ENCODE peak calls at places on chromosomes 6 and 20, in nine cellular contexts. X is endothelial cell of umbilical vein, J is cardiac muscle cell, D is lower lobe of right lung, V is brain microvascular endothelial cell, Y is IMR-90, B is ovary, R is bronchial epithelial cell, H is GM12878. C is an unnamed sample. For H3K36me3, the result is how much of the 10 kb centered on the place peaks cover.

GRCh38 chr6:47836639-47837038 is 54.8 kb downstream of the OPN5 start:
- DNase-seq in X (no peak), J (no peak), D (no peak), V (no peak), Y (no peak), B (no peak), R (no peak), H (no peak), C (peak)

GRCh38 chr6:157107915-157108651 is 215.2 kb downstream of the TMEM242 start:
- DNase-seq in X (peak), J (no peak), D (no peak), V (peak), Y (peak), B (no peak), R (peak), H (no peak), C (no peak)

GRCh38 chr6:5624256-5624655 is 362.9 kb downstream of the FARS2 start:
- DNase-seq in X (no peak), J (no peak), D (no peak), V (no peak), Y (no peak), B (no peak), R (no peak), H (no peak), C (no peak)

GRCh38 chr6:62445521-62445920 is 159.5 kb upstream of the KHDRBS2 start:
- DNase-seq in X (no peak), J (no peak), D (no peak), V (no peak), Y (no peak), B (no peak), R (no peak), H (no peak), C (no peak)

GRCh38 chr20:33188421-33188820 is 20.5 kb downstream of the BPIFA2 start:
- DNase-seq in X (no peak), J (no peak), D (no peak), V (no peak), Y (no peak), B (no peak), R (no peak), H (no peak), C (no peak)

GRCh38 chr20:4470375-4470774 is 251.3 kb upstream of the PRND start:
- DNase-seq in X (no peak), J (no peak), D (no peak), V (no peak), Y (peak), B (no peak), R (peak), H (no peak), C (no peak)

GRCh38 chr20:62378215-62378614 is 8.7 kb upstream of the RPS21 start:
- DNase-seq in X (no peak), J (no peak), D (no peak), V (no peak), Y (no peak), B (no peak), R (peak), H (no peak), C (no peak)

GRCh38 chr6:162778603-162779002 is 50.8 kb downstream of the PACRG start:
- DNase-seq in X (no peak), J (no peak), D (no peak), V (no peak), Y (no peak), B (no peak), R (no peak), H (no peak), C (no peak)

GRCh38 chr20:39700527-39700926 is 738.4 kb downstream of the DHX35 start:
- DNase-seq in X (no peak), J (no peak), D (no peak), V (no peak), Y (no peak), B (no peak), R (no peak), H (no peak), C (no peak)

GRCh38 chr20:45969712-45970634 is 2.0 kb downstream of the ZNF335 start:
- DNase-seq in X (peak), J (peak), D (no peak), V (peak), Y (peak), B (no peak), R (peak), H (no peak), C (no peak)

GRCh38 chr6:69917834-69918233 is 51.5 kb downstream of the COL19A1 start:
- DNase-seq in X (no peak), J (no peak), D (no peak), V (peak), Y (peak), B (no peak), R (peak), H (peak), C (no peak)

GRCh38 chr20:38674178-38675133 is 49.8 kb upstream of the SLC32A1 start:
- DNase-seq in X (peak), J (peak), D (no peak), V (peak), Y (peak), B (peak), R (peak), H (no peak), C (peak)

GRCh38 chr6:42569102-42570028 is 5.5 kb downstream of the UBR2 start:
- DNase-seq in X (peak), J (no peak), D (no peak), V (peak), Y (peak), B (no peak), R (peak), H (no peak), C (no peak)

GRCh38 chr20:45962031-45962755 is 9.8 kb downstream of the ZNF335 start:
- DNase-seq in X (no peak), J (no peak), D (peak), V (no peak), Y (no peak), B (no peak), R (no peak), H (no peak), C (no peak)

GRCh38 chr6:18115356-18115755 is 7.1 kb downstream of the NHLRC1 start:
- DNase-seq in X (no peak), J (no peak), D (no peak), V (no peak), Y (no peak), B (no peak), R (peak), H (no peak), C (no peak)

GRCh38 chr6:118869350-118869749 is 24.6 kb upstream of the ASF1A start:
- DNase-seq in X (no peak), J (no peak), D (no peak), V (no peak), Y (peak), B (no peak), R (peak), H (no peak), C (no peak)

GRCh38 chr20:34675561-34675960 is 1.3 kb downstream of the PIGU start:
- DNase-seq in X (no peak), J (no peak), D (no peak), V (no peak), Y (no peak), B (no peak), R (no peak), H (no peak), C (no peak)

GRCh38 chr6:82843291-82843885 is 222.3 kb downstream of the UBE3D start:
- DNase-seq in X (no peak), J (no peak), D (no peak), V (no peak), Y (peak), B (no peak), R (no peak), H (no peak), C (no peak)

GRCh38 chr20:16701296-16701695 is 28.5 kb upstream of the SNRPB2 start:
- DNase-seq in X (peak), J (peak), D (no peak), V (no peak), Y (no peak), B (no peak), R (peak), H (no peak), C (no peak)

GRCh38 chr20:44886276-44886671 is 769 bp downstream of the YWHAB start:
- DNase-seq in X (peak), J (no peak), D (no peak), V (no peak), Y (no peak), B (no peak), R (no peak), H (no peak), C (no peak)

GRCh38 chr6:137793805-137794508 is 73.1 kb upstream of the TNFAIP3 start:
- DNase-seq in X (no peak), J (no peak), D (no peak), V (no peak), Y (no peak), B (no peak), R (no peak), H (no peak), C (no peak)

GRCh38 chr6:155333414-155333813 is 19.1 kb upstream of the TFB1M start:
- DNase-seq in X (no peak), J (no peak), D (no peak), V (no peak), Y (no peak), B (no peak), R (no peak), H (peak), C (no peak)

GRCh38 chr20:44097521-44098255 is 89.3 kb downstream of the JPH2 start:
- DNase-seq in X (no peak), J (no peak), D (no peak), V (no peak), Y (peak), B (no peak), R (peak), H (no peak), C (no peak)

GRCh38 chr6:5318617-5319016 is 57.3 kb downstream of the FARS2 start:
- DNase-seq in X (no peak), J (no peak), D (no peak), V (no peak), Y (no peak), B (no peak), R (no peak), H (no peak), C (no peak)

GRCh38 chr20:34708621-34709043 is 4.5 kb downstream of the TP53INP2 start:
- DNase-seq in X (peak), J (peak), D (peak), V (no peak), Y (peak), B (peak), R (no peak), H (no peak), C (no peak)

GRCh38 chr20:43570496-43570895 is 11.7 kb downstream of the SGK2 start:
- DNase-seq in X (no peak), J (no peak), D (no peak), V (no peak), Y (no peak), B (no peak), R (no peak), H (no peak), C (no peak)

GRCh38 chr6:160457843-160458242 is 109.7 kb downstream of the SLC22A3 start:
- DNase-seq in X (no peak), J (no peak), D (no peak), V (no peak), Y (no peak), B (no peak), R (no peak), H (no peak), C (no peak)

GRCh38 chr20:20761302-20761701 is 48.9 kb upstream of the RALGAPA2 start:
- DNase-seq in X (peak), J (no peak), D (no peak), V (no peak), Y (no peak), B (no peak), R (no peak), H (no peak), C (no peak)

GRCh38 chr20:59007758-59008511 is 881 bp upstream of the CTSZ start:
- DNase-seq in X (no peak), J (no peak), D (peak), V (no peak), Y (no peak), B (no peak), R (no peak), H (peak), C (peak)

GRCh38 chr6:145546265-145546664 is 189.1 kb downstream of the EPM2A start:
- DNase-seq in X (no peak), J (no peak), D (no peak), V (no peak), Y (no peak), B (no peak), R (no peak), H (no peak), C (no peak)

GRCh38 chr6:53107091-53107490 is 41.5 kb downstream of the GCM1 start:
- DNase-seq in X (no peak), J (no peak), D (no peak), V (no peak), Y (peak), B (no peak), R (peak), H (no peak), C (no peak)

GRCh38 chr6:2684059-2684749 is 66.5 kb downstream of the MYLK4 start:
- DNase-seq in X (peak), J (no peak), D (no peak), V (peak), Y (peak), B (no peak), R (peak), H (no peak), C (no peak)

GRCh38 chr6:42450314-42451145 is 1.2 kb downstream of the TRERF1 start:
- DNase-seq in X (no peak), J (peak), D (no peak), V (no peak), Y (peak), B (peak), R (peak), H (no peak), C (peak)

GRCh38 chr6:113299526-113299925 is 557.6 kb upstream of the MARCKS start:
- DNase-seq in X (no peak), J (no peak), D (no peak), V (no peak), Y (peak), B (no peak), R (no peak), H (no peak), C (no peak)

GRCh38 chr20:24989162-24989561 is 3.4 kb downstream of the APMAP start:
- DNase-seq in X (no peak), J (no peak), D (no peak), V (no peak), Y (no peak), B (no peak), R (no peak), H (no peak), C (no peak)

GRCh38 chr6:47288245-47289090 is 21.2 kb downstream of the TNFRSF21 start:
- DNase-seq in X (no peak), J (no peak), D (no peak), V (no peak), Y (no peak), B (no peak), R (no peak), H (no peak), C (no peak)

GRCh38 chr6:56539503-56540105 is 103.1 kb downstream of the DST start:
- DNase-seq in X (peak), J (no peak), D (no peak), V (no peak), Y (no peak), B (no peak), R (no peak), H (no peak), C (no peak)

GRCh38 chr6:40020166-40020565 is 85.9 kb upstream of the MOCS1 start:
- DNase-seq in X (no peak), J (no peak), D (no peak), V (no peak), Y (no peak), B (no peak), R (no peak), H (no peak), C (no peak)

GRCh38 chr20:59937150-59937549 is 3.0 kb downstream of the PPP1R3D start:
- DNase-seq in X (no peak), J (no peak), D (no peak), V (no peak), Y (no peak), B (no peak), R (no peak), H (no peak), C (no peak)

DNA sequence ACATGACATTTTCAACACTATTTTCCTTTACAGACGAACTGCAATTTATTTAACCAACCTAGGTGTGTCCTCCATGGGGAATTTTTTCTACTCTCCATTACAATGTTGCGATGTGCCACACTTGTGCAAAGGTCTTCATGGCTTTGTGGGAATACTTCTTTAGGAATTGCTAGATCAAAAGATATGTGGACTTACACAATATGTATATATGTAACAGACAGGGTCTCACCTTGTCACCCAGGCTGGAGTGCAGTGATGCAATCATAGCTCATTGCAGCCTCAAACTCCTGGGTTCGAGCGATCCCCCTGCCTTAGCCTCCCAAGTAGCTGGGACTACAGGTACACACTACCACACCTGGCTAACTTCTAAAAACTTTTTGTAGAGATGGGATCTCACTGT is 23.6 kb downstream of the RMND1 start:
- DNase-seq in X (no peak), J (no peak), D (no peak), V (no peak), Y (no peak), B (no peak), R (no peak), H (no peak), C (no peak)
- H3K36me3 ChIP-seq in X (under half), J (under half), D (half or more), V (half or more), Y (under half), B (under half), R (under half), H (under half), C (under half)

GRCh38 chr6:35453236-35453635 is 1.1 kb downstream of the FANCE start:
- DNase-seq in X (no peak), J (no peak), D (no peak), V (no peak), Y (no peak), B (no peak), R (no peak), H (no peak), C (no peak)

GRCh38 chr6:35451354-35452185 is 568 bp upstream of the FANCE start:
- DNase-seq in X (peak), J (no peak), D (no peak), V (no peak), Y (no peak), B (no peak), R (no peak), H (no peak), C (no peak)

GRCh38 chr6:35454843-35455110 is 2.6 kb downstream of the FANCE start:
- DNase-seq in X (no peak), J (no peak), D (no peak), V (no peak), Y (no peak), B (no peak), R (no peak), H (no peak), C (no peak)

GRCh38 chr6:35449287-35449881 is 2.8 kb upstream of the FANCE start:
- DNase-seq in X (peak), J (peak), D (no peak), V (no peak), Y (peak), B (no peak), R (peak), H (no peak), C (peak)

DNA sequence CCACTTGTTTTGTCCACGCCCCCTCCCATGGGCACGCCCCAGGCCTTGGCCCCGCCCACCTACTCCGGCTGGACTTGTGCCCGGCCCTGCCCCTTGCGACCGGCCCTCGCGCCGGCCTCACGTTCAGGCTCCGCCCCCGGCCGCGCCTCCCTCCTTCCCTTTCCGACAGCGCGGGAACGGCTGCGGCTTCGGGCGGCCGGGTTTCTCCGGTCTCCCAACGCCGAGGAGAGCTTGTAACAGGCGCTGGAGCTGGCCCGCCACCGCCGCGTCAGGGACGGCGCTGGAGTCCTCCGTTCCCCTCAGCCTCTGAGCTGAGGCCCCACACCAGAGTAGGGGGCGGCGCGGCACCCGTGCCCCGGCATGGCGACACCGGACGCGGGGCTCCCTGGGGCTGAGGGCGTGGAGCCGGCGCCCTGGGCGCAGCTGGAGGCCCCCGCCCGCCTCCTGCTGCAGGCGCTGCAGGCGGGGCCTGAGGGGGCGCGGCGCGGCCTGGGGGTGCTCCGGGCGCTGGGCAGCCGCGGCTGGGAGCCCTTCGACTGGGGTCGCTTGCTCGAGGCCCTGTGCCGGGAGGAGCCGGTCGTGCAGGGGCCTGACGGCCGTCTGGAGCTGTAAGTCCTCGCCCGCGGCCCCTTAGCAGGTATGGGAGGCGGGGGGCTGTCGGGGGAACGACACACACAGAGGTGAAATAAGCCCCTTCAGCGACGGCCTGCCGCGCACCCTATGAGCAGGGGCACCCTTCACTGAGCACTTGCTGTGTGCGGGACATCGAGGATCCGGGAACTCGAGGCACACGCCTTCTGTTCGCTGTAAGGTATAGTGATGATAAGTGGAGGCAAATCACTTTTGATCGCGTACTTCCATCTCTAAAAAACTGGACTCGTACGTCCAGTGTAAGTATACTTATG is at the start of gene FANCE:
- DNase-seq in X (peak), J (peak), D (peak), V (peak), Y (peak), B (peak), R (peak), H (peak), C (peak)
- TF ChIP-seq CTCF in X (no peak), J (no peak), D (no peak), V (no peak), Y (no peak), B (no peak), R (no peak), H (no peak), C (no peak)

DNA sequence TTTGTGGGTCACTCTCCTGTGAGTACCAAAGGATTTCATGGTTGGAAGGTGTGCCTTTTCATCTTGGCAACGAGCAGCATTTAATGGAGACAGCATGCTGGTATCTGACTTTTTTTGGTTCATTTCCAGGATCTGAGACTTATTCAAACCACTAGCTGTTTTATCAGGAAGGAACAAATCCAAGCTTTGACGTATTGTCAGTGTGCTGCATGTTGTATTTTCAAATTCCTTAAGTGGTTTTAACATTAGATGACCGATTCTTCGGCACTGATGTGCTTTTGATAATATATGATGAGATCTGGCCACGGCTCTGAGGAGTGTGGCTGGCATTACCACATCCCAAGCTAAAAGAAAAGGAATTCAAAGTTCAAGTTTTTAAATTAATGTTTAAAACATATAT is 6.4 kb downstream of the RMND1 start:
- DNase-seq in X (peak), J (no peak), D (no peak), V (peak), Y (peak), B (no peak), R (no peak), H (no peak), C (no peak)
- H3K4me3 ChIP-seq in X (no peak), J (no peak), D (no peak), V (no peak), Y (no peak), B (no peak), R (no peak), H (no peak), C (no peak)

DNA sequence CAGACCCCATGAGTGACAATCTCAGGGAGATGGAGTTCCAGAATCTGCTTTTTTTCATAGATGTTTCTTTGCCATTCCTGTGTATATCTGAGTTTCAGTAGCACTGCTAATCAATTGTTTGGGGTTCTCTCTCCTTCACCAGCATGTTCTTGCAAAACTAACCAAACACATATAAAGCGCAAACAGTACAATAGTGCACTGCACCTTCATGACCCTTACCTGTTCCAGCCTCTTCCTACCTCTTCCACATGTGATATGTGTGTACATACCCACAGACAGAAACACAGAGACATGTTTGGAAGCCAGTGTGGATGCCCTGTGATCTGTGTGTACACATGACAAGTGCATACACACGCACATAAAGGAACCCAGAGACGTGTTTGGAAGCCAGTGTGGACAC is 1.8 kb upstream of the CEP43 start:
- DNase-seq in X (no peak), J (no peak), D (no peak), V (no peak), Y (no peak), B (no peak), R (no peak), H (no peak), C (no peak)
- H3K36me3 ChIP-seq in X (under half), J (under half), D (under half), V (under half), Y (under half), B (under half), R (under half), H (under half), C (under half)